ENCODE peak calls at places on chromosomes 7 and 10, in seven cellular contexts. One of them, this sample, is unnamed.

GRCh38 chr7:157897686-157898085 is 560.9 kb downstream of the DNAJB6 start:
- DNase-seq in astrocyte of the cerebellum: no peak
- DNase-seq in HTR-8/SVneo: no peak
- DNase-seq in naive thymus-derived CD8-positive, alpha-beta T cell: no peak
- DNase-seq in CD4-positive, alpha-beta T cell: no peak
- DNase-seq in anterior cingulate cortex: no peak
- DNase-seq in NCI-H69: no peak
- DNase-seq in this sample: no peak

GRCh38 chr7:26440993-26441636 is 149.5 kb downstream of the SNX10 start:
- DNase-seq in CD4-positive, alpha-beta T cell: no peak
- DNase-seq in astrocyte of the cerebellum: no peak
- DNase-seq in HTR-8/SVneo: no peak
- DNase-seq in naive thymus-derived CD8-positive, alpha-beta T cell: no peak
- DNase-seq in NCI-H69: peak
- DNase-seq in anterior cingulate cortex: no peak
- DNase-seq in this sample: no peak

GRCh38 chr7:34687529-34687928 is 29.5 kb downstream of the NPSR1 start:
- DNase-seq in HTR-8/SVneo: no peak
- DNase-seq in astrocyte of the cerebellum: no peak
- DNase-seq in CD4-positive, alpha-beta T cell: no peak
- DNase-seq in NCI-H69: no peak
- DNase-seq in anterior cingulate cortex: no peak
- DNase-seq in naive thymus-derived CD8-positive, alpha-beta T cell: no peak
- DNase-seq in this sample: no peak

GRCh38 chr10:129035052-129035805 is 431.8 kb upstream of the MGMT start:
- DNase-seq in CD4-positive, alpha-beta T cell: peak
- DNase-seq in NCI-H69: no peak
- DNase-seq in HTR-8/SVneo: no peak
- DNase-seq in naive thymus-derived CD8-positive, alpha-beta T cell: peak
- DNase-seq in anterior cingulate cortex: no peak
- DNase-seq in astrocyte of the cerebellum: no peak
- DNase-seq in this sample: peak

GRCh38 chr10:55786461-55786860 is 574.6 kb downstream of the ZWINT start:
- DNase-seq in NCI-H69: peak
- DNase-seq in CD4-positive, alpha-beta T cell: no peak
- DNase-seq in naive thymus-derived CD8-positive, alpha-beta T cell: no peak
- DNase-seq in anterior cingulate cortex: no peak
- DNase-seq in HTR-8/SVneo: no peak
- DNase-seq in astrocyte of the cerebellum: no peak
- DNase-seq in this sample: no peak

GRCh38 chr10:119537953-119538630 is 4.4 kb downstream of the RGS10 start:
- DNase-seq in CD4-positive, alpha-beta T cell: no peak
- DNase-seq in naive thymus-derived CD8-positive, alpha-beta T cell: no peak
- DNase-seq in HTR-8/SVneo: no peak
- DNase-seq in anterior cingulate cortex: no peak
- DNase-seq in astrocyte of the cerebellum: no peak
- DNase-seq in NCI-H69: no peak
- DNase-seq in this sample: no peak

GRCh38 chr10:16520900-16521299 is 779 bp downstream of the C1QL3 start:
- DNase-seq in HTR-8/SVneo: no peak
- DNase-seq in astrocyte of the cerebellum: no peak
- DNase-seq in anterior cingulate cortex: peak
- DNase-seq in naive thymus-derived CD8-positive, alpha-beta T cell: peak
- DNase-seq in CD4-positive, alpha-beta T cell: peak
- DNase-seq in NCI-H69: peak
- DNase-seq in this sample: no peak

GRCh38 chr7:100465702-100466311 is 1.7 kb upstream of the SPACDR start:
- DNase-seq in anterior cingulate cortex: peak
- DNase-seq in HTR-8/SVneo: peak
- DNase-seq in astrocyte of the cerebellum: peak
- DNase-seq in naive thymus-derived CD8-positive, alpha-beta T cell: no peak
- DNase-seq in NCI-H69: peak
- DNase-seq in CD4-positive, alpha-beta T cell: no peak
- DNase-seq in this sample: no peak

GRCh38 chr7:111264111-111264868 is 173.4 kb downstream of the LRRN3 start:
- DNase-seq in HTR-8/SVneo: no peak
- DNase-seq in NCI-H69: no peak
- DNase-seq in naive thymus-derived CD8-positive, alpha-beta T cell: no peak
- DNase-seq in anterior cingulate cortex: no peak
- DNase-seq in astrocyte of the cerebellum: no peak
- DNase-seq in CD4-positive, alpha-beta T cell: no peak
- DNase-seq in this sample: no peak

GRCh38 chr10:89235073-89235798 is 16.3 kb downstream of the LIPA start:
- DNase-seq in NCI-H69: no peak
- DNase-seq in HTR-8/SVneo: no peak
- DNase-seq in astrocyte of the cerebellum: no peak
- DNase-seq in CD4-positive, alpha-beta T cell: no peak
- DNase-seq in naive thymus-derived CD8-positive, alpha-beta T cell: no peak
- DNase-seq in anterior cingulate cortex: peak
- DNase-seq in this sample: no peak

GRCh38 chr10:31075434-31075833 is 43.8 kb upstream of the ZNF438 start:
- DNase-seq in HTR-8/SVneo: no peak
- DNase-seq in NCI-H69: no peak
- DNase-seq in astrocyte of the cerebellum: peak
- DNase-seq in naive thymus-derived CD8-positive, alpha-beta T cell: no peak
- DNase-seq in anterior cingulate cortex: no peak
- DNase-seq in CD4-positive, alpha-beta T cell: no peak
- DNase-seq in this sample: no peak

GRCh38 chr7:114988755-114989154 is 66.9 kb downstream of the MDFIC start:
- DNase-seq in astrocyte of the cerebellum: peak
- DNase-seq in anterior cingulate cortex: no peak
- DNase-seq in naive thymus-derived CD8-positive, alpha-beta T cell: no peak
- DNase-seq in CD4-positive, alpha-beta T cell: no peak
- DNase-seq in NCI-H69: no peak
- DNase-seq in HTR-8/SVneo: peak
- DNase-seq in this sample: no peak

GRCh38 chr10:6064119-6064518 is 2.0 kb upstream of the IL2RA start:
- DNase-seq in HTR-8/SVneo: no peak
- DNase-seq in naive thymus-derived CD8-positive, alpha-beta T cell: no peak
- DNase-seq in NCI-H69: no peak
- DNase-seq in anterior cingulate cortex: no peak
- DNase-seq in CD4-positive, alpha-beta T cell: no peak
- DNase-seq in astrocyte of the cerebellum: no peak
- DNase-seq in this sample: no peak

GRCh38 chr10:21125471-21126228 is 228.5 kb upstream of the NEBL start:
- DNase-seq in astrocyte of the cerebellum: no peak
- DNase-seq in CD4-positive, alpha-beta T cell: no peak
- DNase-seq in naive thymus-derived CD8-positive, alpha-beta T cell: no peak
- DNase-seq in NCI-H69: no peak
- DNase-seq in anterior cingulate cortex: no peak
- DNase-seq in HTR-8/SVneo: no peak
- DNase-seq in this sample: no peak

GRCh38 chr7:33979807-33980355 is 74.5 kb downstream of the BMPER start:
- DNase-seq in NCI-H69: no peak
- DNase-seq in HTR-8/SVneo: peak
- DNase-seq in anterior cingulate cortex: no peak
- DNase-seq in naive thymus-derived CD8-positive, alpha-beta T cell: no peak
- DNase-seq in CD4-positive, alpha-beta T cell: no peak
- DNase-seq in astrocyte of the cerebellum: no peak
- DNase-seq in this sample: no peak

GRCh38 chr7:151104411-151105235 is 18.3 kb downstream of the AGAP3 start:
- DNase-seq in astrocyte of the cerebellum: peak
- DNase-seq in NCI-H69: no peak
- DNase-seq in CD4-positive, alpha-beta T cell: no peak
- DNase-seq in HTR-8/SVneo: no peak
- DNase-seq in anterior cingulate cortex: no peak
- DNase-seq in naive thymus-derived CD8-positive, alpha-beta T cell: no peak
- DNase-seq in this sample: no peak

GRCh38 chr7:93914581-93915066 is 6.9 kb upstream of the GNG11 start:
- DNase-seq in naive thymus-derived CD8-positive, alpha-beta T cell: no peak
- DNase-seq in CD4-positive, alpha-beta T cell: no peak
- DNase-seq in NCI-H69: no peak
- DNase-seq in HTR-8/SVneo: no peak
- DNase-seq in anterior cingulate cortex: no peak
- DNase-seq in astrocyte of the cerebellum: no peak
- DNase-seq in this sample: no peak

This sample was measured in effector CD8-positive, alpha-beta T cell.